ENCODE peak calls at places on chromosomes 12 and 14, in nine cellular contexts. I is testis; A is CD8-positive, alpha-beta memory T cell; M is tibial nerve; U is spleen; W is brain microvascular endothelial cell; Y is HCT116; X is lung; V is AG04450. G is an unnamed sample.

GRCh38 chr12:98572010-98572409 is 21.5 kb upstream of the SLC25A3 start:
- DNase-seq in W (no peak), X (no peak), V (no peak), I (no peak), Y (no peak), M (no peak), U (no peak), A (no peak), G (no peak)

GRCh38 chr12:28866296-28866695 is 282.8 kb upstream of the FAR2 start:
- DNase-seq in M (no peak), X (no peak), V (no peak), U (no peak), Y (no peak), I (no peak), A (no peak), W (no peak), G (no peak)

GRCh38 chr12:106249411-106250135 is 1.8 kb upstream of the CKAP4 start:
- DNase-seq in A (no peak), U (no peak), M (no peak), I (no peak), W (no peak), Y (no peak), V (no peak), X (no peak), G (no peak)

GRCh38 chr14:106372870-106373657 is 846.7 kb downstream of the TMEM121 start:
- DNase-seq in X (peak; percentile 62), A (peak; percentile 79), W (no peak), U (peak; percentile 94), I (peak; percentile 87), V (no peak), Y (peak; percentile 7), M (no peak), G (peak; percentile 62)

GRCh38 chr12:121765573-121765972 is 27.9 kb downstream of the RHOF start:
- DNase-seq in U (no peak), A (no peak), V (peak; percentile 88), M (no peak), I (no peak), W (peak; percentile 58), Y (peak; percentile 58), X (no peak), G (no peak)

GRCh38 chr12:46770501-46771183 is 55.2 kb downstream of the SLC38A4 start:
- DNase-seq in A (no peak), I (no peak), Y (no peak), U (no peak), M (no peak), W (peak; percentile 53), X (no peak), V (no peak), G (no peak)

GRCh38 chr12:122354958-122355641 is 67.4 kb downstream of the CLIP1 start:
- DNase-seq in W (no peak), A (no peak), U (no peak), I (no peak), M (no peak), V (no peak), X (no peak), Y (no peak), G (no peak)

GRCh38 chr14:33914676-33915516 is 36.0 kb downstream of the EGLN3 start:
- DNase-seq in A (no peak), M (no peak), I (no peak), W (peak; percentile 81), Y (peak; percentile 79), V (no peak), X (no peak), U (no peak), G (no peak)

GRCh38 chr12:113862570-113863454 is 103.3 kb downstream of the RBM19 start:
- DNase-seq in X (no peak), W (peak; percentile 75), Y (no peak), A (no peak), V (peak; percentile 79), I (peak; percentile 48), U (no peak), M (no peak), G (no peak)

GRCh38 chr12:21276826-21277225 is 57.9 kb downstream of the SLCO1A2 start:
- DNase-seq in M (no peak), V (no peak), X (peak; percentile 41), I (peak; percentile 24), Y (no peak), W (no peak), A (no peak), U (peak; percentile 41), G (no peak)

GRCh38 chr12:51951843-51952722 is 584 bp downstream of the ACVR1B start:
- DNase-seq in W (no peak), X (no peak), A (no peak), I (peak; percentile 27), M (peak; percentile 23), V (no peak), Y (no peak), U (peak; percentile 81), G (no peak)

DNA sequence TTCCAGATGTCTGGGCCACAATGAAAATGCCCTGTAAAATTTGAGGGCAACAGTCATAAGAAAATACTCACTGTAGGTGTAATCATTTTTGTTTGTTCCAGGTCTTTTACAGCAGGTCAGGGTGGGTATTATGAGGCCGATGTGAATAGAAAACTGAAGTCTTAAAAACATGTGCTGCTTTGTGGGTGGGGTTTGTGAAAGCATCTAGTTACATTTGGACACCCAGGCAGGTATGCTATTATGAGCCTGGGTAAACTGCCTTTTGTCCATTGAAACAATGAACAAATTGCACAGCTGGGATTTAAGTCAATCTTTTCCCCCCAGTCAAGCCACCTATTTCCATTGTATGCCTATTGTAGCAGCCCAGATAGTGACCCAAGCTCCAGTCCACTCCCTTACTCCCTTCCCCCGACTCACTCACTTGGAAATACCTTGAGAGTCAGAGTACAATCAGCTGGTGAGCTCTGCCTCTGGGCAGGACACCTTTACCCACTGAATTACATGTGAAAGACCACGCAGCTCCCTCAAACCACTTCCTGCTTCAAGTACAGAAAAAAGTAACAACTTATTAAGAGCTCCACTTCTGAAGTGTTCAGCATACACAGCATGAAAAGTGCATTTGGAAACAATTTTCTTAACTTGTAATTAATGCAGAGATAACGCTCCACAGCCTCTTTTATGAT is 1.8 kb downstream of the IGF1 start:
- DNase-seq in X (no peak), M (no peak), A (peak; percentile 70), V (no peak), I (no peak), U (no peak), W (no peak), Y (no peak), G (no peak)
- H3K4me3 ChIP-seq in X (no peak overlapping the region), M (no peak overlapping the region), A (peak overlapping the region; percentile 11), V (no peak overlapping the region), I (peak overlapping the region; percentile 38), U (peak overlapping the region; percentile 40), W (no peak overlapping the region), Y (no peak overlapping the region), G (no peak overlapping the region)

GRCh38 chr14:75461755-75462349 is 34.0 kb downstream of the JDP2 start:
- DNase-seq in W (no peak), M (no peak), Y (no peak), V (no peak), I (no peak), X (no peak), A (no peak), U (no peak), G (no peak)

GRCh38 chr14:75459791-75460190 is 32.0 kb downstream of the JDP2 start:
- DNase-seq in A (no peak), U (no peak), X (no peak), I (no peak), Y (no peak), V (no peak), M (no peak), W (no peak), G (no peak)

GRCh38 chr14:75459099-75459741 is 31.4 kb downstream of the JDP2 start:
- DNase-seq in I (peak; percentile 46), A (no peak), Y (no peak), V (no peak), W (no peak), U (peak; percentile 90), X (no peak), M (no peak), G (no peak)

GRCh38 chr14:75461303-75461702 is 33.5 kb downstream of the JDP2 start:
- DNase-seq in V (no peak), I (peak; percentile 11), Y (no peak), X (no peak), M (no peak), A (no peak), W (no peak), U (no peak), G (no peak)

DNA sequence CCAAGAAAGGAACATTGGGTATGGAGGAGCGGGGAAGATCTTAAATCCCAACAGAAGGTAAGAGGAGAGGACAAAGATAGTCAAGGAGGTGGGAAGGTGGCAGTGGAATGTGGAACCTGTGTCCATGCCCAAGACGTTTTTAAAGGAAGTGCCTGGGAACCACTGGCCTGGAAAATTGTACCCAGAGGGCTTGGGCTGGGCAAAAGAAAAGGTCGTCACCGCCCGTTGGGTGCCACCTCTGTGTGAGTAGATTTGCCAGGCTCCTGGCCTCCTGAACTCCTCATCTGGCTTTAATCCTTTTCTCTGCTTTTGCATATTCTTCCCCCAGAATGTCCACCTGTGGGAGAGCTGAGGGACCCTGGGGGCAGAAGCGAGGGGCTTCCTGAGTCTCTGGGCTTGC is 32.6 kb downstream of the JDP2 start:
- DNase-seq in M (no peak), V (no peak), A (no peak), I (no peak), Y (no peak), X (no peak), W (no peak), U (no peak), G (no peak)
- H3K27ac ChIP-seq in M (no peak overlapping the region), V (no peak overlapping the region), A (no peak overlapping the region), I (no peak overlapping the region), Y (no peak overlapping the region), X (no peak overlapping the region), W (no peak overlapping the region), U (peak overlapping the region; percentile 60), G (no peak overlapping the region)

GRCh38 chr12:100266163-100266801 is 597 bp downstream of the DEPDC4 start:
- DNase-seq in U (no peak), Y (no peak), I (no peak), A (no peak), M (no peak), X (no peak), W (no peak), V (no peak), G (no peak)

GRCh38 chr12:100266802-100267602 is at the start of the genes DEPDC4 and SCYL2:
- DNase-seq in Y (peak; percentile 92), X (peak; percentile 97), A (peak; percentile 95), M (peak; percentile 93), V (peak; percentile 97), I (peak; percentile 98), W (peak; percentile 98), U (peak; percentile 99), G (peak; percentile 86)

GRCh38 chr12:100265732-100266131 is 1.1 kb downstream of the DEPDC4 start:
- DNase-seq in Y (no peak), W (no peak), I (no peak), A (no peak), X (no peak), U (no peak), V (no peak), M (no peak), G (no peak)

GRCh38 chr12:100267603-100268281 is 765 bp downstream of the SCYL2 start:
- DNase-seq in I (peak; percentile 34), U (no peak), A (peak; percentile 50), V (no peak), W (no peak), M (no peak), X (peak; percentile 35), Y (no peak), G (peak; percentile 6)

GRCh38 chr12:100268835-100269564 is 2.0 kb downstream of the SCYL2 start:
- DNase-seq in Y (no peak), I (no peak), A (no peak), U (no peak), M (no peak), W (no peak), X (no peak), V (no peak), G (no peak)
- H3K4me3 ChIP-seq in Y (peak overlapping the region; percentile 92), I (no peak overlapping the region), A (no peak overlapping the region), U (peak overlapping the region; percentile 82), M (peak overlapping the region; percentile 90), W (peak overlapping the region; percentile 88), X (no peak overlapping the region), V (peak overlapping the region; percentile 85), G (no peak overlapping the region)

GRCh38 chr14:68574461-68574860 is 218.4 kb downstream of the ZFP36L1 start:
- DNase-seq in M (no peak), A (no peak), W (no peak), U (no peak), X (no peak), V (no peak), Y (no peak), I (no peak), G (no peak)
- H3K27ac ChIP-seq in M (no peak overlapping the region), A (no peak overlapping the region), W (no peak overlapping the region), U (no peak overlapping the region), X (peak overlapping the region; percentile 26), V (no peak overlapping the region), Y (no peak overlapping the region), I (no peak overlapping the region), G (no peak overlapping the region)

G was measured in effector memory CD4-positive, alpha-beta T cell.